ENCODE peak calls at places on chromosomes 1 and 21, in four cellular contexts. S is SK-N-SH, L is GM12878, G is H1. Z is an unnamed sample.
A peak's percentile ranks its signal among the peaks of the same experiment; 100 is the strongest.

GRCh38 chr1:183180634-183181056 is 5.4 kb upstream of the LAMC2 start:
- DNase-seq in S (peak; percentile 20), G (no peak), L (peak; percentile 57), Z (no peak)

GRCh38 chr1:152035406-152036315 is 1.1 kb downstream of the S100A11 start:
- DNase-seq in S (no peak), L (no peak), G (no peak), Z (peak; percentile 68)

GRCh38 chr1:7856345-7856744 is 3.5 kb upstream of the UTS2 start:
- DNase-seq in G (no peak), L (no peak), S (no peak), Z (no peak)

GRCh38 chr1:157963713-157964112 is 29.7 kb upstream of the KIRREL1 start:
- DNase-seq in G (peak; percentile 17), S (peak; percentile 63), L (no peak), Z (peak; percentile 73)

GRCh38 chr1:43947061-43947889 is 525 bp downstream of the IPO13 start:
- DNase-seq in G (no peak), S (no peak), L (no peak), Z (no peak)

GRCh38 chr21:45246535-45247320 is 41.0 kb downstream of the POFUT2 start:
- DNase-seq in S (no peak), L (no peak), G (no peak), Z (no peak)

GRCh38 chr1:107251083-107251482 is 110.2 kb downstream of the NTNG1 start:
- DNase-seq in S (no peak), L (no peak), G (no peak), Z (no peak)

GRCh38 chr1:153352523-153352922 is 3.9 kb upstream of the PGLYRP4 start:
- DNase-seq in S (peak; percentile 77), G (no peak), L (no peak), Z (peak; percentile 81)

GRCh38 chr1:116724765-116725375 is 29.4 kb upstream of the CD2 start:
- DNase-seq in L (no peak), G (no peak), S (peak; percentile 42), Z (peak; percentile 88)

GRCh38 chr1:14519976-14520375 is 78.5 kb upstream of the KAZN start:
- DNase-seq in S (no peak), G (no peak), L (no peak), Z (no peak)

GRCh38 chr1:78676347-78676982 is 26.8 kb downstream of the IFI44 start:
- DNase-seq in S (peak; percentile 28), L (no peak), G (no peak), Z (peak; percentile 60)

GRCh38 chr1:1593834-1594601 is 5.9 kb downstream of the FNDC10 start:
- DNase-seq in L (no peak), G (no peak), S (no peak), Z (no peak)

GRCh38 chr1:231431665-231432415 is 9.8 kb upstream of the EGLN1 start:
- DNase-seq in L (no peak), G (no peak), S (no peak), Z (no peak)

GRCh38 chr1:29801561-29801973 is 565.2 kb downstream of the PTPRU start:
- DNase-seq in G (no peak), S (peak; percentile 62), L (no peak), Z (no peak)

GRCh38 chr1:228463559-228464455 is 23.4 kb upstream of the RNF187 start:
- DNase-seq in G (no peak), S (peak; percentile 74), L (no peak), Z (peak; percentile 93)

GRCh38 chr1:92299477-92300125 is 742 bp downstream of the RPAP2 start:
- DNase-seq in S (no peak), G (no peak), L (no peak), Z (no peak)

GRCh38 chr1:180231506-180232420 is 1.7 kb downstream of the LHX4 start:
- DNase-seq in L (no peak), S (peak; percentile 61), G (no peak), Z (no peak)

GRCh38 chr21:43657355-43658093 is 1.8 kb downstream of the HSF2BP start:
- DNase-seq in G (no peak), S (no peak), L (no peak), Z (no peak)

GRCh38 chr1:64838486-64838885 is 93.6 kb downstream of the RAVER2 start:
- DNase-seq in S (no peak), G (no peak), L (no peak), Z (no peak)

GRCh38 chr1:187051618-187052232 is 223.0 kb downstream of the PLA2G4A start:
- DNase-seq in L (peak; percentile 19), G (no peak), S (peak; percentile 16), Z (peak; percentile 63)

GRCh38 chr1:54442185-54442584 is 36.0 kb upstream of the SSBP3 start:
- DNase-seq in S (no peak), G (no peak), L (no peak), Z (no peak)

GRCh38 chr1:154476791-154477190 is 25.2 kb upstream of the TDRD10 start:
- DNase-seq in S (no peak), L (no peak), G (no peak), Z (no peak)

GRCh38 chr1:161966076-161966475 is 57.6 kb downstream of the OLFML2B start:
- DNase-seq in L (no peak), S (no peak), G (no peak), Z (no peak)

GRCh38 chr1:109252893-109253802 is 3.8 kb downstream of the CELSR2 start:
- DNase-seq in G (no peak), S (peak; percentile 89), L (no peak), Z (no peak)

GRCh38 chr1:2589331-2590232 is 3.0 kb downstream of the PRXL2B start:
- DNase-seq in L (no peak), G (no peak), S (no peak), Z (no peak)

GRCh38 chr1:115727706-115728249 is 40.7 kb downstream of the CASQ2 start:
- DNase-seq in G (no peak), S (no peak), L (no peak), Z (no peak)

GRCh38 chr1:227886993-227887696 is 60.6 kb downstream of the WNT9A start:
- DNase-seq in G (no peak), S (peak; percentile 84), L (no peak), Z (no peak)

GRCh38 chr1:228900099-228900965 is 165.1 kb downstream of the RHOU start:
- DNase-seq in S (peak; percentile 71), L (no peak), G (no peak), Z (no peak)

GRCh38 chr1:175192111-175192629 is 406 bp downstream of the KIAA0040 start:
- DNase-seq in G (no peak), S (peak; percentile 22), L (no peak), Z (peak; percentile 59)

GRCh38 chr1:232950197-232950918 is at the start of gene NTPCR:
- DNase-seq in G (peak; percentile 88), L (peak; percentile 79), S (peak; percentile 98), Z (peak; percentile 97)

GRCh38 chr1:65044411-65044810 is 78.1 kb upstream of the JAK1 start:
- DNase-seq in S (no peak), L (no peak), G (no peak), Z (no peak)

DNA sequence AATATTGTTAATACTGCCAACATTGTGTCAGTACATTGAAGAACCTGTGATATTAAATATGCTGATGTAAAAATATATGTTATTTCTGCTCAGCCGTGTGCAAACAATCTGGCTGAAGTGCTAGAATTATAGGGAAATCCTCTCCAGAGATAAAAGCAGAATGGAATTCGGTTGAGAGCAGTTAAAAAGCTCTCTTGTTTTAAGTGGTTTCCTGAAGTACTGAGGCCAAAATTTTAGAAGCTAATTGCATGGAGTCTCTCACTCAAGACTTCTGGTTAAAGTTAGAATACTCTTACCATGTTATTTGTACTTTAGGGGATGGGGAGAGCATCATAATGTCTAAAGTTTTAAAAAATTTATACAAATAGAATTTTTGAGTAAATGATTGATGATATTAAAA is 834.4 kb upstream of the CXADR start:
- DNase-seq in G (no peak), S (no peak), L (no peak), Z (no peak)
- TF ChIP-seq NRF1 in G (no peak), S (no peak), L (no peak), Z (no peak)

DNA sequence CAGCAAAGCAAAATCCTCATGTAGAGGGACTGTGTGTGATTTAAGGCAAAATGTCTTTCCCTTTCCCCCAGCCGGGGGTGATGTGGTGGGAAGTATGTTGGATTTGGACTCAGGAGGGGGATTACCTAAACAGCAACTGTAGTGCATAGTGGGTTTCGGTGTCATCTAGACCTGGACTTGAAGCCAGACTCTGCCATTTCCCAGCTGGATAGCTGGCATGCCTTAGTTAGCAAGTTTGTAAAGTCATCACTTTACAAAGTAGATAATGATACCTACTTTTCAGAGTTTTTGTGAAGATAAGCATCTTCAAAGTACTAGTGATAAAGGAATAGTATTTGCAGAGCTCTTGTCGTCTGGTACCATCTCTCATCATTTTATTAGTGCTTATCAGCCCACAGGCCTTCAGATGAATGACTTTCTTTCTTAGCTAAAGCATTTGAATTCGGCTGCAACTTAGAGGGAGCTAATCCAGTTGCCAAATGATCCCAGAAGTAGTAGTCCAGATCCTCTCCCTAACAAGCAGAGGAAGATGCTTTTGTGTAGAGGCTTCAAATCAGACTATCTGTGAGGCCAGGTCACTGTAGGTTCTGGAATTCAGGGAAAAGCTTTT is 56.2 kb upstream of the ROR1 start:
- DNase-seq in G (no peak), S (no peak), L (no peak), Z (no peak)
- TF ChIP-seq NRF1 in G (no peak), S (no peak), L (no peak), Z (no peak)

GRCh38 chr1:18120638-18121037 is 13.0 kb downstream of the IGSF21 start:
- DNase-seq in G (no peak), S (no peak), L (no peak), Z (no peak)

GRCh38 chr1:18119289-18119688 is 11.7 kb downstream of the IGSF21 start:
- DNase-seq in L (no peak), G (no peak), S (no peak), Z (no peak)

GRCh38 chr1:18123467-18123992 is 15.9 kb downstream of the IGSF21 start:
- DNase-seq in S (no peak), L (no peak), G (no peak), Z (no peak)

GRCh38 chr1:18119978-18120377 is 12.4 kb downstream of the IGSF21 start:
- DNase-seq in S (no peak), L (no peak), G (no peak), Z (no peak)

GRCh38 chr1:18121072-18121820 is 13.6 kb downstream of the IGSF21 start:
- DNase-seq in S (no peak), G (no peak), L (no peak), Z (no peak)
- TF ChIP-seq NRF1 in S (no peak), G (no peak), L (no peak), Z (no peak)

GRCh38 chr1:81846630-81847029 is 45.9 kb downstream of the ADGRL2 start:
- DNase-seq in L (no peak), S (no peak), G (no peak), Z (no peak)

GRCh38 chr1:81847063-81847462 is 46.3 kb downstream of the ADGRL2 start:
- DNase-seq in L (no peak), S (no peak), G (no peak), Z (no peak)

GRCh38 chr1:81850495-81850894 is 49.8 kb downstream of the ADGRL2 start:
- DNase-seq in G (no peak), L (no peak), S (no peak), Z (no peak)

GRCh38 chr1:81851217-81851616 is 50.5 kb downstream of the ADGRL2 start:
- DNase-seq in S (no peak), G (no peak), L (no peak), Z (no peak)

GRCh38 chr1:81848880-81849500 is 48.3 kb downstream of the ADGRL2 start:
- DNase-seq in G (no peak), S (no peak), L (no peak), Z (no peak)
- TF ChIP-seq NRF1 in G (no peak), S (no peak), L (no peak), Z (no peak)

GRCh38 chr1:214558002-214558770 is 6.8 kb upstream of the PTPN14 start:
- DNase-seq in S (no peak), G (no peak), L (no peak), Z (no peak)
- TF ChIP-seq NRF1 in S (no peak), G (no peak), L (no peak), Z (no peak)

Z was measured in K562.